ENCODE peak calls at places on chromosomes 3 and 15, in five cellular contexts. C is NT2/D1, G is uterus, K is EL, M is HuH-7. Q is an unnamed sample.

GRCh38 chr3:147007736-147008245 is 398.6 kb downstream of the ZIC4 start:
- DNase-seq in M (no peak), K (no peak), G (no peak), C (no peak), Q (no peak)

GRCh38 chr3:38543602-38544001 is 47.5 kb downstream of the EXOG start:
- DNase-seq in K (no peak), C (no peak), G (no peak), M (no peak), Q (no peak)

GRCh38 chr3:127634653-127635052 is 5.7 kb downstream of the PODXL2 start:
- DNase-seq in C (no peak), M (no peak), K (no peak), G (no peak), Q (no peak)

GRCh38 chr15:47983533-47983932 is 137.3 kb upstream of the SLC24A5 start:
- DNase-seq in C (no peak), K (no peak), M (no peak), G (no peak), Q (no peak)

GRCh38 chr3:123027292-123028232 is at the start of gene SEMA5B:
- DNase-seq in G (peak), M (peak), K (peak), C (peak), Q (no peak)

GRCh38 chr3:19543212-19543841 is 390.7 kb downstream of the EFHB start:
- DNase-seq in C (peak), G (no peak), M (peak), K (peak), Q (no peak)

GRCh38 chr3:101992861-101993260 is 143.5 kb downstream of the NFKBIZ start:
- DNase-seq in G (no peak), K (no peak), C (no peak), M (no peak), Q (peak)

GRCh38 chr3:109195812-109196211 is 59.3 kb downstream of the C3orf85 start:
- DNase-seq in G (no peak), M (no peak), K (peak), C (no peak), Q (peak)

GRCh38 chr3:72390841-72391240 is 457.4 kb downstream of the SHQ1 start:
- DNase-seq in M (no peak), K (no peak), G (no peak), C (no peak), Q (peak)

GRCh38 chr3:5787863-5788488 is 600.5 kb downstream of the EDEM1 start:
- DNase-seq in C (peak), K (no peak), M (peak), G (no peak), Q (peak)

GRCh38 chr3:108589081-108589997 is at the start of the genes CIP2A and DZIP3:
- DNase-seq in G (peak), C (peak), M (peak), K (peak), Q (peak)

GRCh38 chr3:42653560-42654330 is at the start of gene ZBTB47:
- DNase-seq in C (no peak), G (no peak), M (peak), K (peak), Q (no peak)

GRCh38 chr3:134038071-134038491 is 8.4 kb upstream of the SLCO2A1 start:
- DNase-seq in G (no peak), K (no peak), M (no peak), C (no peak), Q (no peak)

GRCh38 chr3:160486459-160486869 is 36.9 kb upstream of the TRIM59 start:
- DNase-seq in K (peak), G (no peak), M (no peak), C (no peak), Q (peak)

GRCh38 chr3:34361921-34362320 is 563.5 kb downstream of the PDCD6IP start:
- DNase-seq in C (no peak), K (no peak), G (no peak), M (no peak), Q (no peak)

GRCh38 chr15:69055251-69055650 is 40.8 kb downstream of the NOX5 start:
- DNase-seq in K (no peak), C (no peak), G (no peak), M (no peak), Q (no peak)

GRCh38 chr15:36914962-36915808 is 185.2 kb downstream of the MEIS2 start:
- DNase-seq in K (no peak), C (no peak), M (no peak), G (no peak), Q (no peak)

GRCh38 chr3:197093871-197094270 is 64.3 kb upstream of the MELTF start:
- DNase-seq in M (no peak), G (no peak), K (no peak), C (no peak), Q (no peak)

GRCh38 chr15:43484455-43484854 is 8.5 kb downstream of the TP53BP1 start:
- DNase-seq in G (no peak), K (peak), M (no peak), C (no peak), Q (no peak)

GRCh38 chr3:128706171-128706570 is 19.8 kb upstream of the RAB7A start:
- DNase-seq in G (no peak), K (no peak), C (no peak), M (no peak), Q (no peak)

GRCh38 chr3:181417748-181418147 is 294.0 kb upstream of the SOX2 start:
- DNase-seq in C (no peak), M (no peak), G (no peak), K (no peak), Q (peak)

GRCh38 chr3:30180305-30181275 is 425.8 kb upstream of the TGFBR2 start:
- DNase-seq in G (no peak), K (no peak), M (no peak), C (no peak), Q (no peak)